ENCODE peak calls at places on chromosomes 12 and 14, in five cellular contexts. One of them, this sample, is unnamed.

GRCh38 chr12:53596920-53597363 is 29.2 kb downstream of the ATF7 start:
- DNase-seq in mesenchymal stem cell: peak; percentile 68
- DNase-seq in heart left ventricle: no peak
- DNase-seq in mesendoderm: peak; percentile 9
- DNase-seq in heart right ventricle: no peak
- DNase-seq in this sample: no peak

GRCh38 chr14:96962337-96962736 is 165.2 kb downstream of the VRK1 start:
- DNase-seq in mesenchymal stem cell: no peak
- DNase-seq in heart left ventricle: no peak
- DNase-seq in mesendoderm: peak; percentile 18
- DNase-seq in heart right ventricle: no peak
- DNase-seq in this sample: no peak

GRCh38 chr12:68331500-68331868 is 678 bp downstream of the MDM1 start:
- DNase-seq in mesenchymal stem cell: no peak
- DNase-seq in heart left ventricle: no peak
- DNase-seq in mesendoderm: peak; percentile 18
- DNase-seq in heart right ventricle: no peak
- DNase-seq in this sample: no peak

GRCh38 chr12:78703820-78704525 is 160.6 kb upstream of the SYT1 start:
- DNase-seq in mesenchymal stem cell: peak; percentile 63
- DNase-seq in heart left ventricle: no peak
- DNase-seq in mesendoderm: peak; percentile 79
- DNase-seq in heart right ventricle: no peak
- DNase-seq in this sample: no peak

GRCh38 chr12:52971701-52972329 is 22.9 kb downstream of the KRT18 start:
- DNase-seq in mesenchymal stem cell: peak; percentile 87
- DNase-seq in heart left ventricle: no peak
- DNase-seq in mesendoderm: peak; percentile 91
- DNase-seq in heart right ventricle: no peak
- DNase-seq in this sample: no peak

GRCh38 chr12:128920468-128920867 is 67.2 kb downstream of the GLT1D1 start:
- DNase-seq in mesenchymal stem cell: no peak
- DNase-seq in heart left ventricle: no peak
- DNase-seq in mesendoderm: no peak
- DNase-seq in heart right ventricle: no peak
- DNase-seq in this sample: no peak

GRCh38 chr12:131784909-131785762 is 43.1 kb upstream of the MMP17 start:
- DNase-seq in mesenchymal stem cell: peak; percentile 40
- DNase-seq in heart left ventricle: no peak
- DNase-seq in mesendoderm: no peak
- DNase-seq in heart right ventricle: no peak
- DNase-seq in this sample: no peak

GRCh38 chr14:20808084-20808483 is 5.4 kb upstream of the RNASE1 start:
- DNase-seq in mesenchymal stem cell: no peak
- DNase-seq in heart left ventricle: no peak
- DNase-seq in mesendoderm: no peak
- DNase-seq in heart right ventricle: no peak
- DNase-seq in this sample: no peak

GRCh38 chr12:40010899-40011774 is 94.7 kb downstream of the SLC2A13 start:
- DNase-seq in mesenchymal stem cell: peak; percentile 85
- DNase-seq in heart left ventricle: no peak
- DNase-seq in mesendoderm: peak; percentile 87
- DNase-seq in heart right ventricle: no peak
- DNase-seq in this sample: no peak

GRCh38 chr12:77179515-77179914 is 114.1 kb upstream of the E2F7 start:
- DNase-seq in mesenchymal stem cell: no peak
- DNase-seq in heart left ventricle: no peak
- DNase-seq in mesendoderm: no peak
- DNase-seq in heart right ventricle: no peak
- DNase-seq in this sample: no peak

GRCh38 chr14:56703947-56704346 is 106.3 kb downstream of the OTX2 start:
- DNase-seq in mesenchymal stem cell: no peak
- DNase-seq in heart left ventricle: no peak
- DNase-seq in mesendoderm: peak; percentile 14
- DNase-seq in heart right ventricle: no peak
- DNase-seq in this sample: no peak

GRCh38 chr12:69044887-69045286 is 111.9 kb upstream of the CPM start:
- DNase-seq in mesenchymal stem cell: no peak
- DNase-seq in heart left ventricle: no peak
- DNase-seq in mesendoderm: peak; percentile 18
- DNase-seq in heart right ventricle: no peak
- DNase-seq in this sample: no peak

GRCh38 chr14:54108481-54109471 is 152.2 kb upstream of the BMP4 start:
- DNase-seq in mesenchymal stem cell: peak; percentile 85
- DNase-seq in heart left ventricle: no peak
- DNase-seq in mesendoderm: no peak
- DNase-seq in heart right ventricle: no peak
- DNase-seq in this sample: no peak

GRCh38 chr14:90300649-90301048 is 31.1 kb downstream of the NRDE2 start:
- DNase-seq in mesenchymal stem cell: peak; percentile 47
- DNase-seq in heart left ventricle: no peak
- DNase-seq in mesendoderm: peak; percentile 32
- DNase-seq in heart right ventricle: no peak
- DNase-seq in this sample: no peak

GRCh38 chr12:64621257-64621942 is 11.1 kb downstream of the RASSF3 start:
- DNase-seq in mesenchymal stem cell: peak; percentile 97
- DNase-seq in heart left ventricle: no peak
- DNase-seq in mesendoderm: no peak
- DNase-seq in heart right ventricle: no peak
- DNase-seq in this sample: no peak

GRCh38 chr12:64624035-64624434 is 13.7 kb downstream of the RASSF3 start:
- DNase-seq in mesenchymal stem cell: no peak
- DNase-seq in heart left ventricle: no peak
- DNase-seq in mesendoderm: no peak
- DNase-seq in heart right ventricle: no peak
- DNase-seq in this sample: no peak

GRCh38 chr12:64616221-64616620 is 5.9 kb downstream of the RASSF3 start:
- DNase-seq in mesenchymal stem cell: no peak
- DNase-seq in heart left ventricle: no peak
- DNase-seq in mesendoderm: no peak
- DNase-seq in heart right ventricle: no peak
- DNase-seq in this sample: no peak

DNA sequence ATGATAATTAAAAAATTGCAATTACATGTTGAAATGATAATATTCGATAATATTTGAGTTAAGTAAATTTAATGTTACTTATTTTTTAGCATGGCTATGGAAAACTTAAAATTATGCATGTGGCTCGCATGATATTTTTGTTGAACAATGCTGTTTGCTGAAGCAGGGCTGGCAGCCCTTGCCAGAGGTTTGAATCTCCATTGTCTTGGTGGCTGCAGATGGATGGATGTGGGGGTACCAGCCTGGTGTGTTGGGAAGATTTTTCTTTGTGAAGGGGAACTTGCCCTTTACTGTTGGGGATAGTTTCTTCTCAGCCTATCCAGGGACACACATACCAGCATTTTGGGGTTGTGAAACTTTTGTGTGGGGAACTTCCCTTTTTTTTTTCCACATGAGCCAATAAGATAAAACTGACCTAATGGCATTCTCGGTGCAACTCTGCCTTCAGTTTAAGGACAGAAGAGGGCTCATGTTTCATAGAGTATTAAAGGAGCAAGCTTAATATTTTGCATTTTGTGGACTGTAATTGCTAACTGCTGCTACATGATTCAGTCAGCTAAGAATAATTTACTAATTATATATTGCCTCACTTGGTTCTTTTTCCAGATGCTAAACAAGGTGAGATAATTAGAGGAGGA is 8.8 kb downstream of the RASSF3 start:
- DNase-seq in mesenchymal stem cell: peak; percentile 86
- DNase-seq in heart left ventricle: no peak
- DNase-seq in mesendoderm: no peak
- DNase-seq in heart right ventricle: no peak
- DNase-seq in this sample: no peak
- H3K4me1 ChIP-seq in mesenchymal stem cell: peaks cover 2% of the 10 kb centered on the region
- H3K4me1 ChIP-seq in heart left ventricle: peaks cover 19% of the 10 kb centered on the region
- H3K4me1 ChIP-seq in mesendoderm: peaks cover 2% of the 10 kb centered on the region
- H3K4me1 ChIP-seq in heart right ventricle: peaks cover 76% of the 10 kb centered on the region
- H3K4me1 ChIP-seq in this sample: peaks cover 10% of the 10 kb centered on the region

GRCh38 chr12:112443916-112444315 is 25.2 kb downstream of the PTPN11 start:
- DNase-seq in mesenchymal stem cell: no peak
- DNase-seq in heart left ventricle: no peak
- DNase-seq in mesendoderm: no peak
- DNase-seq in heart right ventricle: no peak
- DNase-seq in this sample: no peak

GRCh38 chr12:112450725-112451124 is 32.0 kb downstream of the PTPN11 start:
- DNase-seq in mesenchymal stem cell: no peak
- DNase-seq in heart left ventricle: no peak
- DNase-seq in mesendoderm: no peak
- DNase-seq in heart right ventricle: no peak
- DNase-seq in this sample: no peak

GRCh38 chr12:112447106-112447505 is 28.4 kb downstream of the PTPN11 start:
- DNase-seq in mesenchymal stem cell: no peak
- DNase-seq in heart left ventricle: no peak
- DNase-seq in mesendoderm: no peak
- DNase-seq in heart right ventricle: no peak
- DNase-seq in this sample: no peak

GRCh38 chr12:112446008-112446725 is 27.4 kb downstream of the PTPN11 start:
- DNase-seq in mesenchymal stem cell: no peak
- DNase-seq in heart left ventricle: no peak
- DNase-seq in mesendoderm: no peak
- DNase-seq in heart right ventricle: no peak
- DNase-seq in this sample: no peak
- H3K27ac ChIP-seq in mesenchymal stem cell: no peak overlapping the region
- H3K27ac ChIP-seq in heart left ventricle: no peak overlapping the region
- H3K27ac ChIP-seq in mesendoderm: no peak overlapping the region
- H3K27ac ChIP-seq in heart right ventricle: no peak overlapping the region
- H3K27ac ChIP-seq in this sample: no peak overlapping the region

GRCh38 chr12:99418379-99418778 is 229.2 kb upstream of the GARIN6 start:
- DNase-seq in mesenchymal stem cell: no peak
- DNase-seq in heart left ventricle: no peak
- DNase-seq in mesendoderm: no peak
- DNase-seq in heart right ventricle: no peak
- DNase-seq in this sample: no peak
- H3K4me1 ChIP-seq in mesenchymal stem cell: no peaks in the 10 kb centered on the region
- H3K4me1 ChIP-seq in heart left ventricle: no peaks in the 10 kb centered on the region
- H3K4me1 ChIP-seq in mesendoderm: no peaks in the 10 kb centered on the region
- H3K4me1 ChIP-seq in heart right ventricle: no peaks in the 10 kb centered on the region
- H3K4me1 ChIP-seq in this sample: no peaks in the 10 kb centered on the region

GRCh38 chr12:130161261-130162231 is 718 bp upstream of the FZD10 start:
- DNase-seq in mesenchymal stem cell: no peak
- DNase-seq in heart left ventricle: no peak
- DNase-seq in mesendoderm: peak; percentile 76
- DNase-seq in heart right ventricle: no peak
- DNase-seq in this sample: peak; percentile 44
- H3K27ac ChIP-seq in mesenchymal stem cell: no peak overlapping the region
- H3K27ac ChIP-seq in heart left ventricle: no peak overlapping the region
- H3K27ac ChIP-seq in mesendoderm: no peak overlapping the region
- H3K27ac ChIP-seq in heart right ventricle: no peak overlapping the region
- H3K27ac ChIP-seq in this sample: no peak overlapping the region

GRCh38 chr12:70254846-70255245 is 11.6 kb downstream of the CNOT2 start:
- DNase-seq in mesenchymal stem cell: no peak
- DNase-seq in heart left ventricle: no peak
- DNase-seq in mesendoderm: no peak
- DNase-seq in heart right ventricle: no peak
- DNase-seq in this sample: no peak
- H3K4me1 ChIP-seq in mesenchymal stem cell: peaks cover 3% of the 10 kb centered on the region
- H3K4me1 ChIP-seq in heart left ventricle: peaks cover 9% of the 10 kb centered on the region
- H3K4me1 ChIP-seq in mesendoderm: peaks cover 4% of the 10 kb centered on the region
- H3K4me1 ChIP-seq in heart right ventricle: peaks cover 66% of the 10 kb centered on the region
- H3K4me1 ChIP-seq in this sample: peaks cover 56% of the 10 kb centered on the region

DNA sequence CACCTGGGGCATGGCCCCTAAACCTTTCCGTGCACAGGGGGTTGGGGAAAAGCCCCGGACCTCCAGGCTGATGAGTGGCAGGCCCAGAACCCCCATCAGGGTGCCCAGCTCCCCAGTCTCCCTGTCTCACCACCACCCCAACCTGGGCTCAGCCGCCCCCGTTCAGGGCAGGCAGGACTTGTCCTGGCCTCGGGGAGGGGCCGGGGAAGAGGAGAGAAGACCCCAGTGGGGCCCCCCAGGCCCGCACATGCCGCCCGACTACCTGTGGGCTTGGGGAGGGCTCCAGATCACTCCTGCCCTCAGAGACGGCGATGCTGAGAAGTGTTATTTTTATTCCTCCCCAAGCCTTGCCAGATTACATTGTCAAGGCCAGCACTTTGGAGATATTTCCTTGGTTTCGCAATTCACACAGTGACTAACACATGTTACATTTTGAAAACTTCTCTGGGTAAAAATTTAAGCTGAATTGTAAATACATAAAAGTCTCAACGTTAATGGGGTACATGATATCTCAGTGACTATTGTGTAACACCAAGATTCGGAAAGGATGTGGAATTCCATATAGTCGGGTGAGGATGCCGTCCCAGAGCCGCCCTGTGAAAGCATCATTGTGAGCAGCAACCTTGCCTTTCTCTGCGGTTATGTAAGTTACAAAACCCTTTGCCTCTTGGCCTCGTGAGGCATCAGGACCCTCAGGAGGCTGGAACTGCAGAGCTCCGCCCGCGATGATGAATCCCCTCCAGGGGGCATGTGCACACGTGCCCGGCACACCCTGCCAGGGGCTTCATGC is 85.6 kb upstream of the DIO3 start:
- DNase-seq in mesenchymal stem cell: no peak
- DNase-seq in heart left ventricle: no peak
- DNase-seq in mesendoderm: no peak
- DNase-seq in heart right ventricle: no peak
- DNase-seq in this sample: no peak
- H3K27ac ChIP-seq in mesenchymal stem cell: no peak overlapping the region
- H3K27ac ChIP-seq in heart left ventricle: no peak overlapping the region
- H3K27ac ChIP-seq in mesendoderm: no peak overlapping the region
- H3K27ac ChIP-seq in heart right ventricle: no peak overlapping the region
- H3K27ac ChIP-seq in this sample: no peak overlapping the region

DNA sequence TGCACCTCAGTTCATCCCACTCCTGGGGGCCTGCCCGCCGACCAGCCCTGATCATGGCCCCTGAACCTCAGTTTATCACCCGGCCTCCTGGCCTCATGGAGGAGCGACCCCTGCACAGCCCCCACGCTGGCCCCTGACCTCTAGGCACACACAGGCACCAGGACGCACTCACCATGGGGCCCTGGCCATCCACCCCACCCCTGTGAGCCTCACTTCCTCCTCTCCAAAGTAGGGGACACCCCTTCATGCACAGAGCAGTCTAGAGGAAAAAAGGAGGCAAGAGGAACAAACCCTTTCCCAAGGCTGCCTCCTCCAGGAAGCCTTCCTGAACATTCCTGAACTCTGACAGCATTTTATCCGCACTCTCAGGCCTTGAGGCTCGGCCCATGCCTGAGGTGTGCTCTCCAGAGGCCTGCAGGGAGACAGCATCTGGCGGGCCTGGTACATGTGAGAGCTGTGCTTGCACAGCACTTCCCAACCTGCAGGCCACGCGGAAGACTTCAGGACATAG is 39.4 kb downstream of the CCNK start:
- DNase-seq in mesenchymal stem cell: no peak
- DNase-seq in heart left ventricle: peak; percentile 54
- DNase-seq in mesendoderm: peak; percentile 56
- DNase-seq in heart right ventricle: no peak
- DNase-seq in this sample: peak; percentile 39
- H3K4me1 ChIP-seq in mesenchymal stem cell: peaks cover 42% of the 10 kb centered on the region
- H3K4me1 ChIP-seq in heart left ventricle: peaks cover 23% of the 10 kb centered on the region
- H3K4me1 ChIP-seq in mesendoderm: peaks cover 9% of the 10 kb centered on the region
- H3K4me1 ChIP-seq in heart right ventricle: peaks cover 54% of the 10 kb centered on the region
- H3K4me1 ChIP-seq in this sample: no peaks in the 10 kb centered on the region

This sample was measured in psoas muscle.